ENCODE peak calls at places on chromosomes 3 and 15, in eight cellular contexts. U is pancreas; P is kidney; R is astrocyte; H is CD8-positive, alpha-beta T cell; J is heart left ventricle; I is transverse colon; W is cardiac muscle cell. S is an unnamed sample.

GRCh38 chr3:190369701-190370295 is 18.2 kb upstream of the CLDN16 start:
- DNase-seq in U (no peak), P (no peak), R (no peak), H (no peak), J (no peak), I (no peak), W (no peak), S (no peak)

GRCh38 chr3:158094235-158094916 is 11.8 kb downstream of the SHOX2 start:
- DNase-seq in U (peak; percentile 58), P (no peak), R (no peak), H (no peak), J (peak; percentile 60), I (no peak), W (no peak), S (no peak)

GRCh38 chr3:168040624-168041208 is 55.0 kb downstream of the GOLIM4 start:
- DNase-seq in U (no peak), P (no peak), R (peak; percentile 45), H (no peak), J (no peak), I (no peak), W (peak; percentile 90), S (peak; percentile 57)

GRCh38 chr3:127114337-127115070 is 78.4 kb upstream of the PRR23E start:
- DNase-seq in U (no peak), P (no peak), R (no peak), H (no peak), J (no peak), I (no peak), W (no peak), S (no peak)

GRCh38 chr3:125143982-125144652 is 68.4 kb downstream of the SLC12A8 start:
- DNase-seq in U (no peak), P (no peak), R (peak; percentile 77), H (no peak), J (peak; percentile 78), I (no peak), W (peak; percentile 87), S (no peak)

GRCh38 chr3:44885618-44886017 is 11.2 kb downstream of the TGM4 start:
- DNase-seq in U (no peak), P (no peak), R (peak; percentile 93), H (no peak), J (no peak), I (no peak), W (peak; percentile 93), S (no peak)

GRCh38 chr3:99925584-99925983 is 107.9 kb downstream of the CMSS1 start:
- DNase-seq in U (no peak), P (no peak), R (peak; percentile 86), H (no peak), J (no peak), I (peak; percentile 31), W (peak; percentile 70), S (no peak)

GRCh38 chr3:57556459-57557087 is 499 bp downstream of the PDE12 start:
- DNase-seq in U (no peak), P (peak; percentile 76), R (peak; percentile 26), H (peak; percentile 2), J (peak; percentile 66), I (peak; percentile 33), W (peak; percentile 43), S (peak; percentile 13)

GRCh38 chr15:77860101-77860691 is 217.3 kb downstream of the TBC1D2B start:
- DNase-seq in U (peak; percentile 51), P (peak; percentile 54), R (no peak), H (no peak), J (no peak), I (no peak), W (no peak), S (no peak)

GRCh38 chr3:25071846-25072245 is 356.2 kb upstream of the RARB start:
- DNase-seq in U (no peak), P (no peak), R (no peak), H (no peak), J (no peak), I (no peak), W (no peak), S (no peak)

GRCh38 chr3:184658223-184658860 is 53.5 kb downstream of the MAGEF1 start:
- DNase-seq in U (no peak), P (no peak), R (no peak), H (no peak), J (peak; percentile 74), I (no peak), W (no peak), S (no peak)

GRCh38 chr3:156472150-156472549 is 82.8 kb downstream of the SSR3 start:
- DNase-seq in U (no peak), P (no peak), R (no peak), H (no peak), J (no peak), I (no peak), W (no peak), S (peak; percentile 46)

GRCh38 chr15:78969687-78970349 is 25.0 kb upstream of the CTSH start:
- DNase-seq in U (no peak), P (no peak), R (no peak), H (no peak), J (no peak), I (no peak), W (peak; percentile 22), S (no peak)

GRCh38 chr15:92393287-92393993 is at the start of gene ST8SIA2:
- DNase-seq in U (no peak), P (no peak), R (peak; percentile 28), H (no peak), J (no peak), I (no peak), W (peak; percentile 26), S (peak; percentile 88)

GRCh38 chr3:339346-339745 is 142.8 kb downstream of the CHL1 start:
- DNase-seq in U (no peak), P (no peak), R (no peak), H (no peak), J (no peak), I (no peak), W (no peak), S (no peak)

GRCh38 chr3:137347132-137347531 is 389.3 kb downstream of the IL20RB start:
- DNase-seq in U (no peak), P (no peak), R (no peak), H (no peak), J (no peak), I (no peak), W (no peak), S (no peak)

DNA sequence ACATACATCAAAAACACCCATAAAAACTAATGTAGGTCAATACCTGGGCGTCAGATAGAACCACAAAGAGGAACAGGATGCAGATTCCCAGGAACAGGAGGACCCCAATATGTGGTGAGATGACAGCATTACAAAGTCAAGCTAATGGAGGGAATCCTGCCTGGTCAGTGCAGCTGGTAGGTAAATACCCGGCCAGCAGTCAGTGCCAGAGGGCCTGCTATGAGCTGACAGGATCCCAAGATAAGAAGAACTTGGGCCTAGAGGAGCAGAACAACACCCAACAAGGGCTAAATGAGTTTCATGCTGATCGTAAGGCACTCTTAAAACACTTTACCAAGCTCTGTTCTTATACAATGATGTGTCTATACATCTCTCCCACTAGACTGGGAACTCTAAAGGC is 61.2 kb upstream of the KCNMB2 start:
- DNase-seq in U (no peak), P (no peak), R (no peak), H (no peak), J (no peak), I (no peak), W (no peak), S (no peak)
- H3K4me1 ChIP-seq in U (peaks cover 8% of the 10 kb centered on the region), P (no peaks in the 10 kb centered on the region), R (no peaks in the 10 kb centered on the region), H (no peaks in the 10 kb centered on the region), J (no peaks in the 10 kb centered on the region), I (no peaks in the 10 kb centered on the region), W (peaks cover 3% of the 10 kb centered on the region), S (no peaks in the 10 kb centered on the region)

DNA sequence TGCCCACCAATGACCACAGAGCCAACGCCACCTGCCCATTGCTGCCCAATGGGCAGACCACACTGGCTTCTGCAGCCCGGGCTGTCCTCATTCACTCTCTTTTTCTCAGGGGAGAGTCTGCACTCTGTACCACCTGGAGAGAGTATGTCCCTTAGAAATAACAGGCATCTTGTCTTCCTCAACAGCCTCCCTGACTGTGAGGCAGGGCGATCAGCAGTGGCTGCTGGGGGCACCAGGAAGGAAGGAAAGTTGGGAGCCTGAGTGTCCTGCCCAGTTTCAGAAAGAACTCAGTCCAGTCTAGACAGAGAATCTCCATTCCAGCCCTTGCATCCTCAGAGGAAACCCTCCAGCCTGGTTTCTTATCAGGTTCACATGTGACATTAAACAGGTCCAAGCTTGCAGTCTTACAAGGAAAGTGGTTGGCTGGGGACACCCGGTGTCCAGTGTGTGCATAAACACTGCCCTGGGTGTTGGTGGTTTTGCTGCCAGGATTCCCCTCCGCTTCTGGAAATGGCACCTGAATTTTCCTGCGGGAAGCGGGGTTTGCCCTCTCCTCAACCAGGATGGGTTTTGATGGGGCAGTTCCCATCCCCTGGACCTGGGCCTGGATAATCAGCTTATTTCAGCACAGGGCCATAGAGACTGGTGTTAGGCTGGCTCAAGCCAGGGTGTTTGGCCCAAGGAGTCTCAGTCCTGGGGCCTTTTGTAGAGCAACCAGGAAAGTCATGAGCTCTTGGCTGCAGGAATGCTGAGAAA is 37.1 kb downstream of the SSUH2 start:
- DNase-seq in U (no peak), P (peak; percentile 74), R (peak; percentile 68), H (no peak), J (no peak), I (no peak), W (peak; percentile 92), S (no peak)
- TF ChIP-seq CTCF in U (peak; percentile 42), P (peak; percentile 59), R (peak; percentile 68), H (no peak), J (peak; percentile 83), I (peak; percentile 36), W (peak; percentile 79), S (no peak)

DNA sequence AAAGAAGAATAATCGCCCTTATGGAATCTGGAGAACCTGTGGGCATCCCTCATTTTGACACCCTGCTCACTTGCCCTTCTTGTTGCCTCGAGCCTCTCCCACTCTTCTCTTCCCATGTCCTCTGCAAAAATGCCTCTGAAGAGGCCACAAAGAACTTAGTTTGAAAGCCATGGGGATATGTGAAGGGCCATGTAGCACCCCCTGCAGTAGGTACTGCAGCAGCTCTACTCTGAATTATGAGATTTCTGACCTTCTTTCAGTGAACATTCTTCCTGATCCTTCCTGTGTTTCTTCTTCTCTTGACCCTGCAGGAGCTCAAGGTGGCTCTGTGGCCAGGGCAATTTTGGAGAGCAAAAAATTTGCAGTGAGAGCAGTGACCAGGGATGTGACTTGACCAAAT is 30.4 kb upstream of the TRA2B start:
- DNase-seq in U (no peak), P (no peak), R (no peak), H (no peak), J (no peak), I (no peak), W (no peak), S (no peak)
- H3K9me3 ChIP-seq in U (no peaks in the 10 kb centered on the region), P (no peaks in the 10 kb centered on the region), R (no peaks in the 10 kb centered on the region), H (no peaks in the 10 kb centered on the region), J (peaks cover 8% of the 10 kb centered on the region), I (no peaks in the 10 kb centered on the region), W (no peaks in the 10 kb centered on the region), S (no peaks in the 10 kb centered on the region)

GRCh38 chr3:10556312-10556711 is 50.9 kb upstream of the ATP2B2 start:
- DNase-seq in U (no peak), P (no peak), R (no peak), H (no peak), J (no peak), I (no peak), W (no peak), S (no peak)

GRCh38 chr3:10554236-10554611 is 48.8 kb upstream of the ATP2B2 start:
- DNase-seq in U (no peak), P (no peak), R (no peak), H (no peak), J (no peak), I (no peak), W (no peak), S (no peak)

GRCh38 chr3:10553586-10554235 is 48.3 kb upstream of the ATP2B2 start:
- DNase-seq in U (no peak), P (no peak), R (no peak), H (no peak), J (no peak), I (no peak), W (peak; percentile 19), S (no peak)

GRCh38 chr3:10554746-10555145 is 49.4 kb upstream of the ATP2B2 start:
- DNase-seq in U (no peak), P (no peak), R (no peak), H (no peak), J (no peak), I (no peak), W (no peak), S (no peak)

GRCh38 chr3:10555263-10555662 is 49.9 kb upstream of the ATP2B2 start:
- DNase-seq in U (no peak), P (no peak), R (no peak), H (no peak), J (no peak), I (no peak), W (no peak), S (no peak)
- H3K4me1 ChIP-seq in U (no peaks in the 10 kb centered on the region), P (no peaks in the 10 kb centered on the region), R (peaks cover 25% of the 10 kb centered on the region), H (peaks cover 15% of the 10 kb centered on the region), J (peaks cover 13% of the 10 kb centered on the region), I (no peaks in the 10 kb centered on the region), W (peaks cover 3% of the 10 kb centered on the region), S (no peaks in the 10 kb centered on the region)